ENCODE peak calls at places on chromosomes 12 and 14, in seven cellular contexts. F, N, W, R, E, P and U are unnamed samples.

GRCh38 chr12:46910830-46911229 is 85.0 kb upstream of the SLC38A4 start:
- DNase-seq in E (no peak), W (no peak), F (no peak), P (no peak), R (no peak), N (no peak), U (no peak)

GRCh38 chr14:97634786-97635185 is 837.6 kb downstream of the VRK1 start:
- DNase-seq in E (no peak), N (no peak), R (no peak), F (peak; percentile 68), W (no peak), P (no peak), U (peak; percentile 63)

GRCh38 chr12:109197327-109197726 is 80.9 kb downstream of the ACACB start:
- DNase-seq in N (no peak), P (no peak), E (no peak), F (no peak), R (no peak), W (no peak), U (no peak)

GRCh38 chr12:65106948-65107347 is 14.2 kb downstream of the WIF1 start:
- DNase-seq in W (no peak), N (peak; percentile 3), E (no peak), R (no peak), F (no peak), P (no peak), U (no peak)

GRCh38 chr12:127296591-127296990 is 970.4 kb upstream of the TMEM132C start:
- DNase-seq in F (no peak), W (no peak), E (no peak), N (no peak), P (no peak), R (no peak), U (no peak)

GRCh38 chr14:105071942-105072341 is 6.7 kb upstream of the GPR132 start:
- DNase-seq in N (no peak), R (no peak), P (no peak), E (no peak), W (peak; percentile 13), F (no peak), U (no peak)

GRCh38 chr14:58428011-58428807 is 690 bp downstream of the KIAA0586 start:
- DNase-seq in N (peak; percentile 63), P (no peak), E (peak; percentile 43), W (no peak), F (peak; percentile 26), R (no peak), U (no peak)

GRCh38 chr14:99055816-99056215 is 216.2 kb downstream of the BCL11B start:
- DNase-seq in W (no peak), E (no peak), N (no peak), F (peak; percentile 69), P (no peak), R (no peak), U (no peak)

GRCh38 chr12:56151672-56152131 is 685 bp upstream of the MYL6B start:
- DNase-seq in W (peak; percentile 47), P (peak; percentile 54), R (peak; percentile 78), F (peak; percentile 72), N (no peak), E (peak; percentile 75), U (peak; percentile 71)

GRCh38 chr14:72892879-72893635 is 844 bp downstream of the DPF3 start:
- DNase-seq in N (no peak), E (peak; percentile 56), F (no peak), P (peak; percentile 49), R (no peak), W (peak; percentile 28), U (peak; percentile 50)

GRCh38 chr14:105473033-105473676 is 1.5 kb upstream of the CRIP2 start:
- DNase-seq in W (no peak), F (no peak), R (no peak), E (no peak), N (no peak), P (peak; percentile 71), U (no peak)

GRCh38 chr12:68631177-68631576 is 20.5 kb downstream of the RAP1B start:
- DNase-seq in F (no peak), P (no peak), E (no peak), R (no peak), N (peak; percentile 22), W (no peak), U (no peak)
- H3K4me1 ChIP-seq in F (peaks cover 83% of the 10 kb centered on the region), P (peaks cover 3% of the 10 kb centered on the region), E (no peaks in the 10 kb centered on the region), R (peaks cover 26% of the 10 kb centered on the region), N (peaks cover 5% of the 10 kb centered on the region), W (peaks cover 17% of the 10 kb centered on the region), U (peaks cover 56% of the 10 kb centered on the region)

GRCh38 chr12:120721866-120722265 is 3.8 kb upstream of the ACADS start:
- DNase-seq in N (no peak), F (no peak), R (no peak), E (no peak), W (no peak), P (no peak), U (no peak)

GRCh38 chr12:120724720-120725119 is 906 bp upstream of the ACADS start:
- DNase-seq in W (no peak), E (no peak), R (no peak), N (no peak), F (no peak), P (no peak), U (no peak)

GRCh38 chr12:120720234-120720968 is 5.2 kb upstream of the ACADS start:
- DNase-seq in F (no peak), E (peak; percentile 34), W (no peak), N (peak; percentile 71), R (no peak), P (no peak), U (no peak)

GRCh38 chr12:120720972-120721801 is 4.4 kb upstream of the ACADS start:
- DNase-seq in P (no peak), N (no peak), R (no peak), E (no peak), W (no peak), F (no peak), U (no peak)

DNA sequence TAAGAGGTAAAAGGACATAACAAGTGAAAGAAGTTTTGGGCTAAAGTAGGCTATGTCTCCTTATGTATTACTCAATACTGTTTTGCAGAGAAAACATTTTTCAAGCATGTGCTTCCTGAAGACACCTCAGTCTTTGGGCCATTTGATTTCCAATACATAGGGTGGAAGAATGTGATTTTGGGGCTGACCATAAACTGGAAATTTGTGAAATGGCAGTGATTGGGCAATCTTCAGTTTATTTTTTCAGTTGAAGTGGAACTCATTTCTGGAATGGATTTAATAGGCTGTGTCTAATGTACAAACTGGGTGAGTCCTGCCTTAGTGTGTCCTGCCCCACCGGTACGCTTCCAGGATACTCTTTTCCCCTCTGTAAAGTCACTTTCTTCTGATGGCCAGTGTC is 2.8 kb upstream of the ACADS start:
- DNase-seq in N (no peak), F (no peak), E (no peak), P (no peak), R (no peak), W (no peak), U (no peak)
- H3K4me1 ChIP-seq in N (peaks cover 14% of the 10 kb centered on the region), F (peaks cover 13% of the 10 kb centered on the region), E (peaks cover 6% of the 10 kb centered on the region), P (no peaks in the 10 kb centered on the region), R (peaks cover 15% of the 10 kb centered on the region), W (peaks cover 11% of the 10 kb centered on the region), U (peaks cover 13% of the 10 kb centered on the region)

GRCh38 chr12:125217308-125217707 is 152.1 kb downstream of the AACS start:
- DNase-seq in R (no peak), N (no peak), F (no peak), E (no peak), W (no peak), P (no peak), U (no peak)

GRCh38 chr12:125216720-125217119 is 151.5 kb downstream of the AACS start:
- DNase-seq in R (no peak), N (no peak), W (no peak), F (no peak), E (no peak), P (no peak), U (no peak)

GRCh38 chr12:125220404-125221273 is 155.4 kb downstream of the AACS start:
- DNase-seq in W (peak; percentile 82), E (no peak), F (no peak), P (no peak), R (no peak), N (no peak), U (no peak)

GRCh38 chr12:125221602-125222001 is 156.4 kb downstream of the AACS start:
- DNase-seq in N (no peak), E (no peak), R (no peak), W (no peak), P (no peak), F (no peak), U (no peak)

GRCh38 chr12:125218952-125219351 is 153.7 kb downstream of the AACS start:
- DNase-seq in E (no peak), R (no peak), N (no peak), F (no peak), P (no peak), W (no peak), U (no peak)
- H3K4me1 ChIP-seq in E (no peaks in the 10 kb centered on the region), R (no peaks in the 10 kb centered on the region), N (no peaks in the 10 kb centered on the region), F (no peaks in the 10 kb centered on the region), P (no peaks in the 10 kb centered on the region), W (no peaks in the 10 kb centered on the region), U (no peaks in the 10 kb centered on the region)

DNA sequence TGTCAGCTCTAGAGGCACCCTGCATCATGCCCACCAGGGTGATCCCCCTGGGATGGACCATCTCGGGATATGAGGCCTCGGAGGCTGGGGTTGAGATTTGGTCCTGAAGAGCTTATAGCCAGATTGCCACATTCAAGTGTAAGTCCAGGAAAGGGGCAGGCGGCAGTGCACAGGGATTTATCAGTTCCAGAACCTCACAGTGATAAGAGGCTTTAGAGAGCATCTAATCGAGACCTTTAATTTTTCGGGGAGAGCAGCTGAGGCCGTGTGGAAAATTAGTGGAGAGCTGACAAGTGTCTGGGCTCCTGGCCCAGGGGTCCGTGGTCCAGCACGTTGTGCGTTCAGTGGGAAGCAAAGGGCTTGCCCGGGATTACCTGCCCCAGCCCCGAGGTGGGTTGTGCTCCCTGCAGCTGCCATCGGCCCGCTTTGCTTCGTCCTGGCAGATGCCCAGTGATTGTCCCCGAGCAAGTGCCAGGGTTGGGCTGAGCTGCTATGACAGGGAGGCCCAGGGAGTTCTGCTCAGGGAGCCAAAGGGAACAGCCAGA is 52.1 kb downstream of the C14orf132 start:
- DNase-seq in P (no peak), E (no peak), N (no peak), W (no peak), R (no peak), F (no peak), U (no peak)
- H3K4me1 ChIP-seq in P (no peaks in the 10 kb centered on the region), E (no peaks in the 10 kb centered on the region), N (peaks cover 21% of the 10 kb centered on the region), W (no peaks in the 10 kb centered on the region), R (peaks cover 11% of the 10 kb centered on the region), F (no peaks in the 10 kb centered on the region), U (no peaks in the 10 kb centered on the region)

GRCh38 chr14:100709252-100709955 is 17.3 kb upstream of the DLK1 start:
- DNase-seq in W (no peak), F (no peak), E (no peak), N (peak; percentile 10), P (no peak), R (no peak), U (no peak)
- H3K4me1 ChIP-seq in W (peaks cover 15% of the 10 kb centered on the region), F (no peaks in the 10 kb centered on the region), E (peaks cover 6% of the 10 kb centered on the region), N (no peaks in the 10 kb centered on the region), P (no peaks in the 10 kb centered on the region), R (no peaks in the 10 kb centered on the region), U (no peaks in the 10 kb centered on the region)

DNA sequence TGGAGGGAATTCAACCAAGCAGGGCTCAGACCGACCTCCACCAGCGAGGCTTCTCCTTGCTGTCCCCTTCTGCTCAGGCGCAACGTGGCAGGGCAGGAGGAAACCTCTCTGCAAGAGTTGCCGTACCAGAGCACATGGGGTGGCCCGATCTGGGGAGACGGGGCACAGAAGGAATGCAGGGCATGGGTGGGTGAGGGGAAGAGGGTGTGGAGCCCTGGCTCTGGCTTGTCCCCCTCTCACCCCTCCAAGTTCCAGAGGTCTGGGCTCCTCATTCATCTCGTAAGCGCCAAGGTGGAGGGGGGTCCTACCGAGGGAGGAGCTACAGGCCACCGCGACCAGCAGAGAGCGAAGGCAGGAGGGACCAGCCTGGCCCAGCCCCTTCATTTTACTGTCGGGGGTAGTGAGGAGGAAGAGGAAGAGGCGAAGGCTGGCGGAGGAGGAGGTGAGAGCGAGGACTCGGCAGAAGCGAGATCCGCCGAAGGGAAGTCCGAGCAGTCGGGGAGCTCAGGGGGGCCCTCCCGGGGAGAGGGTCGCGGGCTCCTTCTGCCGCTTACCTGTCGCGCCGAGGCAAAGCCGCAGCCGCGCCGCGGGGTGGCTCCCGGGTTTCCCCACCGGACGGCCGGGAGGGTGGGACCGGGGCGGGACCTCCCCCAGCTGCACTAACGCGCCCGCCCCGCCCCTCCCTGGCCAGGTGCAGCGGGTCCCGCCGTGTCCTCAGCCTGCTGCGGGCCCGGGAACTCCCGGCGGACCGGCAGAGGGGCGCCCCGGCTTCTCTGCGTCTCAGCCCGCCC is at the start of gene GALNT6:
- DNase-seq in W (peak; percentile 81), P (peak; percentile 37), F (peak; percentile 73), N (no peak), R (peak; percentile 85), E (peak; percentile 85), U (peak; percentile 61)
- H3K4me1 ChIP-seq in W (no peaks in the 10 kb centered on the region), P (no peaks in the 10 kb centered on the region), F (peaks cover 65% of the 10 kb centered on the region), N (peaks cover 21% of the 10 kb centered on the region), R (peaks cover 55% of the 10 kb centered on the region), E (peaks cover 7% of the 10 kb centered on the region), U (peaks cover 50% of the 10 kb centered on the region)